ENCODE peak calls at places on chromosomes 6 and 20, in six cellular contexts. One of them, this sample, is unnamed. For H3K27me3, the result is how much of the 10 kb centered on the place peaks cover.

GRCh38 chr6:43937236-43938177 is 167.5 kb downstream of the VEGFA start:
- DNase-seq in heart left ventricle: no peak
- DNase-seq in ovary: no peak
- DNase-seq in stomach: peak
- DNase-seq in K562: peak
- DNase-seq in sigmoid colon: peak
- DNase-seq in this sample: no peak

GRCh38 chr6:163828038-163828790 is 413.7 kb downstream of the QKI start:
- DNase-seq in heart left ventricle: no peak
- DNase-seq in ovary: no peak
- DNase-seq in stomach: no peak
- DNase-seq in K562: no peak
- DNase-seq in sigmoid colon: no peak
- DNase-seq in this sample: no peak

GRCh38 chr6:113350521-113350920 is 506.6 kb upstream of the MARCKS start:
- DNase-seq in heart left ventricle: no peak
- DNase-seq in ovary: no peak
- DNase-seq in stomach: no peak
- DNase-seq in K562: no peak
- DNase-seq in sigmoid colon: no peak
- DNase-seq in this sample: no peak

GRCh38 chr6:41696788-41697187 is 38.6 kb downstream of the TFEB start:
- DNase-seq in heart left ventricle: no peak
- DNase-seq in ovary: no peak
- DNase-seq in stomach: no peak
- DNase-seq in K562: no peak
- DNase-seq in sigmoid colon: no peak
- DNase-seq in this sample: no peak

GRCh38 chr6:151317995-151318365 is 73.4 kb downstream of the ZBTB2 start:
- DNase-seq in heart left ventricle: no peak
- DNase-seq in ovary: no peak
- DNase-seq in stomach: no peak
- DNase-seq in K562: no peak
- DNase-seq in sigmoid colon: no peak
- DNase-seq in this sample: no peak

GRCh38 chr6:100620085-100620484 is 155.4 kb upstream of the SIM1 start:
- DNase-seq in heart left ventricle: no peak
- DNase-seq in ovary: no peak
- DNase-seq in stomach: no peak
- DNase-seq in K562: no peak
- DNase-seq in sigmoid colon: no peak
- DNase-seq in this sample: no peak

GRCh38 chr6:17281100-17281496 is at the start of gene RBM24:
- DNase-seq in heart left ventricle: peak
- DNase-seq in ovary: peak
- DNase-seq in stomach: peak
- DNase-seq in K562: no peak
- DNase-seq in sigmoid colon: peak
- DNase-seq in this sample: peak

GRCh38 chr20:38842558-38842981 is 37.1 kb downstream of the PPP1R16B start:
- DNase-seq in heart left ventricle: no peak
- DNase-seq in ovary: no peak
- DNase-seq in stomach: peak
- DNase-seq in K562: no peak
- DNase-seq in sigmoid colon: no peak
- DNase-seq in this sample: no peak

GRCh38 chr6:75402296-75402695 is 91.3 kb downstream of the FILIP1 start:
- DNase-seq in heart left ventricle: peak
- DNase-seq in ovary: no peak
- DNase-seq in stomach: no peak
- DNase-seq in K562: no peak
- DNase-seq in sigmoid colon: no peak
- DNase-seq in this sample: no peak

GRCh38 chr6:43827898-43828297 is 57.9 kb downstream of the VEGFA start:
- DNase-seq in heart left ventricle: no peak
- DNase-seq in ovary: no peak
- DNase-seq in stomach: no peak
- DNase-seq in K562: no peak
- DNase-seq in sigmoid colon: no peak
- DNase-seq in this sample: no peak

DNA sequence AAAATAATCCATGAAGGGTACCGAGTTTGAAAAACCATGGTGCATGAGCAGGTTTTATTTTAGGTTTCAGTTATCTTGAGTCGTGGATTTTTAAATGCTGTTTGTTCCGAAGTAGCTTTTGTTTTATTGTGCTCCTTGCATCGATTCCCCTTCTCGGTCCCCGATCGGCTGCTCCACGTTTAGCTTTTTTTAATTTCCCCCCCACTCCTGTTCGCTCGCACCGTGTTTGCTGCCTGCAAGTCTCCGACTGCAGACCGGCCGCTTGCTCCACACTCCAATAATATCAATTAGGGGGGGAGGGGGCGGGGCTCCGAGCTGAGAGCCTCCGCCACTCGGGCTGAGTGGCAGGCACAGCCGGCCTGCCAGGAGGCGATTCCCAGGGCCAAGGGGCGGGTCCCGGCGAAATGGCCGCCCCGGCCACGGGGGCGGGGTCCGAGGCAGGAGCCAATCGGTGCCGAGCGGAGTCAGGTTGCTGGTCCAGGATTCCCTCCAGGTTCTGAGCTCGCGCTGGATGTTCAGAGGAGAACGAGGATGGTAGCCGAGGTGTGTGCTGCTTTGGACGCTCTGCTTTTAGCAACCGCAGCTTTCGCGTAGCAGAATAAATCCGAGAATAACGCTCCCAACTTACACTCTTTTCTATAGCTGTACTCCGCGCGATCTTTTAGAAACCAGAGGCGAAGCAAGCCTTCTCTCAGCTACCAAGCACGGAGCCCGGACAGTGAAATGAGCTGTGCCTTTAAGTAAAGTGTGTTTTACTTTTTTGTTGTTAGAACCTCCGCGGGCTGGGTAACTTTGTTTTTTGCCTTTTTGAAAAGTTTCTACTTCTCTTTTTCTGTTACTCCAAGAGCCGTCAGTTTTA is at the start of gene EPHA7:
- DNase-seq in heart left ventricle: peak
- DNase-seq in ovary: peak
- DNase-seq in stomach: peak
- DNase-seq in K562: peak
- DNase-seq in sigmoid colon: peak
- DNase-seq in this sample: peak
- TF ChIP-seq POLR2A in heart left ventricle: peak
- TF ChIP-seq POLR2A in ovary: peak
- TF ChIP-seq POLR2A in stomach: no peak
- TF ChIP-seq POLR2A in K562: no peak
- TF ChIP-seq POLR2A in sigmoid colon: peak
- TF ChIP-seq POLR2A in this sample: no peak

GRCh38 chr6:112085666-112086065 is 1.6 kb downstream of the TUBE1 start:
- DNase-seq in heart left ventricle: peak
- DNase-seq in ovary: no peak
- DNase-seq in stomach: no peak
- DNase-seq in K562: no peak
- DNase-seq in sigmoid colon: no peak
- DNase-seq in this sample: peak

GRCh38 chr6:112087916-112088315 is 525 bp downstream of the FAM229B start:
- DNase-seq in heart left ventricle: no peak
- DNase-seq in ovary: no peak
- DNase-seq in stomach: no peak
- DNase-seq in K562: no peak
- DNase-seq in sigmoid colon: no peak
- DNase-seq in this sample: no peak

GRCh38 chr6:112087136-112087908 is at the start of the genes FAM229B and TUBE1:
- DNase-seq in heart left ventricle: peak
- DNase-seq in ovary: peak
- DNase-seq in stomach: peak
- DNase-seq in K562: peak
- DNase-seq in sigmoid colon: peak
- DNase-seq in this sample: peak

GRCh38 chr6:112081569-112081968 is 5.7 kb downstream of the TUBE1 start:
- DNase-seq in heart left ventricle: no peak
- DNase-seq in ovary: no peak
- DNase-seq in stomach: no peak
- DNase-seq in K562: no peak
- DNase-seq in sigmoid colon: no peak
- DNase-seq in this sample: no peak

GRCh38 chr6:112086744-112087135 is 542 bp downstream of the TUBE1 start:
- DNase-seq in heart left ventricle: no peak
- DNase-seq in ovary: no peak
- DNase-seq in stomach: no peak
- DNase-seq in K562: peak
- DNase-seq in sigmoid colon: no peak
- DNase-seq in this sample: no peak
- TF ChIP-seq CTCF in heart left ventricle: peak
- TF ChIP-seq CTCF in ovary: no peak
- TF ChIP-seq CTCF in stomach: peak
- TF ChIP-seq CTCF in K562: no peak
- TF ChIP-seq CTCF in sigmoid colon: no peak
- TF ChIP-seq CTCF in this sample: peak

GRCh38 chr6:61134028-61134427 is 1152.0 kb downstream of the KHDRBS2 start:
- DNase-seq in heart left ventricle: no peak
- DNase-seq in ovary: no peak
- DNase-seq in stomach: no peak
- DNase-seq in K562: no peak
- DNase-seq in sigmoid colon: no peak
- DNase-seq in this sample: no peak
- H3K27me3 ChIP-seq in heart left ventricle: under half
- H3K27me3 ChIP-seq in ovary: under half
- H3K27me3 ChIP-seq in stomach: under half
- H3K27me3 ChIP-seq in K562: under half
- H3K27me3 ChIP-seq in sigmoid colon: under half
- H3K27me3 ChIP-seq in this sample: under half

GRCh38 chr6:30749554-30750378 is 5.4 kb upstream of the IER3 start:
- DNase-seq in heart left ventricle: no peak
- DNase-seq in ovary: no peak
- DNase-seq in stomach: peak
- DNase-seq in K562: no peak
- DNase-seq in sigmoid colon: no peak
- DNase-seq in this sample: no peak
- TF ChIP-seq POLR2A in heart left ventricle: no peak
- TF ChIP-seq POLR2A in ovary: no peak
- TF ChIP-seq POLR2A in stomach: no peak
- TF ChIP-seq POLR2A in K562: no peak
- TF ChIP-seq POLR2A in sigmoid colon: peak
- TF ChIP-seq POLR2A in this sample: no peak

GRCh38 chr6:6970851-6971250 is 136.9 kb upstream of the RREB1 start:
- DNase-seq in heart left ventricle: no peak
- DNase-seq in ovary: no peak
- DNase-seq in stomach: no peak
- DNase-seq in K562: no peak
- DNase-seq in sigmoid colon: no peak
- DNase-seq in this sample: no peak

GRCh38 chr6:6968731-6969552 is 138.8 kb upstream of the RREB1 start:
- DNase-seq in heart left ventricle: no peak
- DNase-seq in ovary: no peak
- DNase-seq in stomach: no peak
- DNase-seq in K562: peak
- DNase-seq in sigmoid colon: no peak
- DNase-seq in this sample: no peak

GRCh38 chr6:6968357-6968730 is 139.4 kb upstream of the RREB1 start:
- DNase-seq in heart left ventricle: no peak
- DNase-seq in ovary: no peak
- DNase-seq in stomach: no peak
- DNase-seq in K562: no peak
- DNase-seq in sigmoid colon: no peak
- DNase-seq in this sample: no peak

GRCh38 chr6:6971369-6971768 is 136.4 kb upstream of the RREB1 start:
- DNase-seq in heart left ventricle: no peak
- DNase-seq in ovary: no peak
- DNase-seq in stomach: no peak
- DNase-seq in K562: no peak
- DNase-seq in sigmoid colon: no peak
- DNase-seq in this sample: peak

DNA sequence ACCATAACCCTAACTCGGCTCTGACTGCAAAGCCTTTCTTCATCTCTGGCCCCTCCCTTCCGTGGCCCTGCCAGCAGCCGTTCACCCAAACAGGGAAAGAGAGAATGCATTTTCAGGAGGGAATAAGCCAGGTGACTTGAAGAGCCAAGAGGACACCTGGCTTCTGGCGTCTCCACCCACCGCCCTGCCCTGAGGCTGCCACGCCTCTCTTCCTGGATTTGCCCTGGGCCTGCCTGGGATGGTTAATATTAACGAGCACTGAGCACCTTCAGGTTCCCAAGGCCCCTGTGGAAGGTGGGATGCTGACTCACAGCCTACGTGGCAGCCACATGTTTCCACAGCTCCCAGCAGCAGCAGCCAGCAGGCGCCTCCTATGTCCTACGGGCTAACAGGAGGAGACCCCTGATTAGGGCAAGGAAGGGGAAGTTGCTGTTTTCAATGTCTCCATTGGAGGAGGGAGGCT is 138.0 kb upstream of the RREB1 start:
- DNase-seq in heart left ventricle: no peak
- DNase-seq in ovary: no peak
- DNase-seq in stomach: peak
- DNase-seq in K562: peak
- DNase-seq in sigmoid colon: no peak
- DNase-seq in this sample: no peak
- TF ChIP-seq CTCF in heart left ventricle: no peak
- TF ChIP-seq CTCF in ovary: no peak
- TF ChIP-seq CTCF in stomach: no peak
- TF ChIP-seq CTCF in K562: no peak
- TF ChIP-seq CTCF in sigmoid colon: no peak
- TF ChIP-seq CTCF in this sample: no peak

GRCh38 chr6:85005494-85005893 is 241.1 kb upstream of the TBX18 start:
- DNase-seq in heart left ventricle: no peak
- DNase-seq in ovary: no peak
- DNase-seq in stomach: no peak
- DNase-seq in K562: no peak
- DNase-seq in sigmoid colon: no peak
- DNase-seq in this sample: no peak
- H3K27me3 ChIP-seq in heart left ventricle: under half
- H3K27me3 ChIP-seq in ovary: under half
- H3K27me3 ChIP-seq in stomach: under half
- H3K27me3 ChIP-seq in K562: under half
- H3K27me3 ChIP-seq in sigmoid colon: under half
- H3K27me3 ChIP-seq in this sample: under half

DNA sequence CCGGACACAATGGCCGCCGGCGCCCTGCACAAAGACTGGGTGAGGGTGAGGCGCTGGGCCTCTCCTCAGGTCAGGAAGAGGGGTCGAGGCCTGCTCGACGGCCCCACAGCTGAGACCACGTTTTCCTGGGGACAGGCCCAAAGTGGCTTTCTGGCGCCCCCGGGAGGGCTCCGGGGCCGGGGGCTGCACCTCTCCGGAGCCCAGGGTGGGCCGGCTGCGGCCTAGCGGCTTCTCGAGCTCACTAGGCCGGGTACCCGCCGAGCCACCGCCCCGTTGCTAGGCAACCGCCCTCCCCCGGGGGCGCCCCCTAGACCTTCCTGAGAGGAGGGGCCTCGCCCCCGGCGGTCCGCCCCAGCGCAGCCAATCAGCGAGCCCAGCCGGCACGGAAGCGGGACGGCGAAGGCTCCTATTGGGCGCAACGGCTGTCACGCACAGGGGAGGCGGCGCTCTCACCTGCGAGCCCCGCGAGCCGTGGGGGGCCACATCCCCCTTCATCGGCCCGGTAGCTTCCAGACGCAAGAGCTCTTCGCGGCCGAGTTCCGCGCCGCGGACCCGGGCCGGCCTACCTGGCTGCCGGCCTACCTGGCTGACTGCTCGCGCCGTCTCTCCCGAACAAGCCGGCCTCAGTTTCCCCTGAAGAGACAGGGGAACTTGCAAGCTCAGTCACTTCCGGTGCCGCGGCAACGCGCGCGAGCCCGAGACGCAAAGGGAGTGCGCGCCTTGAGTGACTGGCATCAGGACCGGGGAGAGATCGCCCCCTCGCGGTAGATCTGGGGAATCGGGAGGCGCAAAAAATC is 812 bp upstream of the BCL2L1 start:
- DNase-seq in heart left ventricle: peak
- DNase-seq in ovary: peak
- DNase-seq in stomach: peak
- DNase-seq in K562: peak
- DNase-seq in sigmoid colon: peak
- DNase-seq in this sample: peak
- TF ChIP-seq POLR2A in heart left ventricle: peak
- TF ChIP-seq POLR2A in ovary: peak
- TF ChIP-seq POLR2A in stomach: peak
- TF ChIP-seq POLR2A in K562: no peak
- TF ChIP-seq POLR2A in sigmoid colon: peak
- TF ChIP-seq POLR2A in this sample: peak